ENCODE peak calls at places on chromosome 3, in five cellular contexts. One of them, this sample, is unnamed. For H3K4me1, the result is how much of the 10 kb centered on the place peaks cover.

GRCh38 chr3:56732109-56732508 is 49.0 kb upstream of the TASOR start:
- DNase-seq in neuronal stem cell: no peak
- DNase-seq in Panc1: no peak
- DNase-seq in effector memory CD4-positive, alpha-beta T cell: no peak
- DNase-seq in CD8-positive, alpha-beta T cell: no peak
- DNase-seq in this sample: no peak

GRCh38 chr3:13419356-13420050 is 619 bp downstream of the NUP210 start:
- DNase-seq in neuronal stem cell: peak
- DNase-seq in Panc1: no peak
- DNase-seq in effector memory CD4-positive, alpha-beta T cell: peak
- DNase-seq in CD8-positive, alpha-beta T cell: peak
- DNase-seq in this sample: peak

GRCh38 chr3:27677554-27677953 is 44.6 kb downstream of the EOMES start:
- DNase-seq in neuronal stem cell: no peak
- DNase-seq in Panc1: no peak
- DNase-seq in effector memory CD4-positive, alpha-beta T cell: no peak
- DNase-seq in CD8-positive, alpha-beta T cell: no peak
- DNase-seq in this sample: no peak

GRCh38 chr3:89572261-89572660 is 464.8 kb downstream of the EPHA3 start:
- DNase-seq in neuronal stem cell: no peak
- DNase-seq in Panc1: no peak
- DNase-seq in effector memory CD4-positive, alpha-beta T cell: no peak
- DNase-seq in CD8-positive, alpha-beta T cell: no peak
- DNase-seq in this sample: no peak

GRCh38 chr3:127011270-127011992 is 28.5 kb downstream of the PLXNA1 start:
- DNase-seq in neuronal stem cell: no peak
- DNase-seq in Panc1: no peak
- DNase-seq in effector memory CD4-positive, alpha-beta T cell: no peak
- DNase-seq in CD8-positive, alpha-beta T cell: no peak
- DNase-seq in this sample: peak

GRCh38 chr3:78951546-78951945 is 816.3 kb downstream of the ROBO1 start:
- DNase-seq in neuronal stem cell: no peak
- DNase-seq in Panc1: no peak
- DNase-seq in effector memory CD4-positive, alpha-beta T cell: no peak
- DNase-seq in CD8-positive, alpha-beta T cell: no peak
- DNase-seq in this sample: no peak

GRCh38 chr3:71102111-71103039 is 481.2 kb downstream of the FOXP1 start:
- DNase-seq in neuronal stem cell: no peak
- DNase-seq in Panc1: peak
- DNase-seq in effector memory CD4-positive, alpha-beta T cell: no peak
- DNase-seq in CD8-positive, alpha-beta T cell: no peak
- DNase-seq in this sample: no peak

GRCh38 chr3:23592961-23593931 is 212.5 kb upstream of the UBE2E1 start:
- DNase-seq in neuronal stem cell: no peak
- DNase-seq in Panc1: no peak
- DNase-seq in effector memory CD4-positive, alpha-beta T cell: no peak
- DNase-seq in CD8-positive, alpha-beta T cell: no peak
- DNase-seq in this sample: no peak

GRCh38 chr3:27166888-27167287 is 202.3 kb downstream of the NEK10 start:
- DNase-seq in neuronal stem cell: no peak
- DNase-seq in Panc1: no peak
- DNase-seq in effector memory CD4-positive, alpha-beta T cell: no peak
- DNase-seq in CD8-positive, alpha-beta T cell: no peak
- DNase-seq in this sample: no peak

GRCh38 chr3:32401541-32402052 is 9.9 kb downstream of the CMTM7 start:
- DNase-seq in neuronal stem cell: peak
- DNase-seq in Panc1: no peak
- DNase-seq in effector memory CD4-positive, alpha-beta T cell: peak
- DNase-seq in CD8-positive, alpha-beta T cell: peak
- DNase-seq in this sample: peak

GRCh38 chr3:55094691-55095090 is 166.8 kb upstream of the LRTM1 start:
- DNase-seq in neuronal stem cell: no peak
- DNase-seq in Panc1: no peak
- DNase-seq in effector memory CD4-positive, alpha-beta T cell: no peak
- DNase-seq in CD8-positive, alpha-beta T cell: no peak
- DNase-seq in this sample: no peak

GRCh38 chr3:183375337-183375736 is 53.1 kb downstream of the MCF2L2 start:
- DNase-seq in neuronal stem cell: no peak
- DNase-seq in Panc1: no peak
- DNase-seq in effector memory CD4-positive, alpha-beta T cell: no peak
- DNase-seq in CD8-positive, alpha-beta T cell: no peak
- DNase-seq in this sample: no peak

GRCh38 chr3:78519281-78519680 is 1248.5 kb downstream of the ROBO1 start:
- DNase-seq in neuronal stem cell: no peak
- DNase-seq in Panc1: no peak
- DNase-seq in effector memory CD4-positive, alpha-beta T cell: no peak
- DNase-seq in CD8-positive, alpha-beta T cell: no peak
- DNase-seq in this sample: no peak

GRCh38 chr3:128133273-128133883 is 9.8 kb upstream of the RUVBL1 start:
- DNase-seq in neuronal stem cell: peak
- DNase-seq in Panc1: peak
- DNase-seq in effector memory CD4-positive, alpha-beta T cell: peak
- DNase-seq in CD8-positive, alpha-beta T cell: peak
- DNase-seq in this sample: no peak

GRCh38 chr3:129608087-129608935 is 1.8 kb upstream of the PLXND1 start:
- DNase-seq in neuronal stem cell: no peak
- DNase-seq in Panc1: no peak
- DNase-seq in effector memory CD4-positive, alpha-beta T cell: no peak
- DNase-seq in CD8-positive, alpha-beta T cell: no peak
- DNase-seq in this sample: no peak

GRCh38 chr3:138187296-138188012 is at the start of gene ARMC8:
- DNase-seq in neuronal stem cell: peak
- DNase-seq in Panc1: no peak
- DNase-seq in effector memory CD4-positive, alpha-beta T cell: peak
- DNase-seq in CD8-positive, alpha-beta T cell: no peak
- DNase-seq in this sample: peak

GRCh38 chr3:45026038-45026437 is at the start of gene CLEC3B:
- DNase-seq in neuronal stem cell: no peak
- DNase-seq in Panc1: no peak
- DNase-seq in effector memory CD4-positive, alpha-beta T cell: no peak
- DNase-seq in CD8-positive, alpha-beta T cell: no peak
- DNase-seq in this sample: peak

GRCh38 chr3:55267206-55267930 is 219.7 kb downstream of the WNT5A start:
- DNase-seq in neuronal stem cell: no peak
- DNase-seq in Panc1: no peak
- DNase-seq in effector memory CD4-positive, alpha-beta T cell: no peak
- DNase-seq in CD8-positive, alpha-beta T cell: no peak
- DNase-seq in this sample: no peak

GRCh38 chr3:46857485-46858341 is 5.5 kb downstream of the MYL3 start:
- DNase-seq in neuronal stem cell: no peak
- DNase-seq in Panc1: no peak
- DNase-seq in effector memory CD4-positive, alpha-beta T cell: no peak
- DNase-seq in CD8-positive, alpha-beta T cell: no peak
- DNase-seq in this sample: peak

GRCh38 chr3:10373686-10374261 is 52.9 kb upstream of the SEC13 start:
- DNase-seq in neuronal stem cell: no peak
- DNase-seq in Panc1: no peak
- DNase-seq in effector memory CD4-positive, alpha-beta T cell: no peak
- DNase-seq in CD8-positive, alpha-beta T cell: no peak
- DNase-seq in this sample: no peak

GRCh38 chr3:194841515-194841841 is 155.8 kb downstream of the FAM43A start:
- DNase-seq in neuronal stem cell: no peak
- DNase-seq in Panc1: no peak
- DNase-seq in effector memory CD4-positive, alpha-beta T cell: no peak
- DNase-seq in CD8-positive, alpha-beta T cell: no peak
- DNase-seq in this sample: no peak

GRCh38 chr3:188133219-188133618 is 20.7 kb upstream of the LPP start:
- DNase-seq in neuronal stem cell: no peak
- DNase-seq in Panc1: no peak
- DNase-seq in effector memory CD4-positive, alpha-beta T cell: no peak
- DNase-seq in CD8-positive, alpha-beta T cell: no peak
- DNase-seq in this sample: no peak

GRCh38 chr3:187694801-187695200 is 7.6 kb downstream of the RTP2 start:
- DNase-seq in neuronal stem cell: no peak
- DNase-seq in Panc1: no peak
- DNase-seq in effector memory CD4-positive, alpha-beta T cell: no peak
- DNase-seq in CD8-positive, alpha-beta T cell: no peak
- DNase-seq in this sample: no peak

GRCh38 chr3:195128255-195129071 is 142.5 kb downstream of the XXYLT1 start:
- DNase-seq in neuronal stem cell: no peak
- DNase-seq in Panc1: no peak
- DNase-seq in effector memory CD4-positive, alpha-beta T cell: no peak
- DNase-seq in CD8-positive, alpha-beta T cell: no peak
- DNase-seq in this sample: no peak

GRCh38 chr3:171282041-171282440 is 178.2 kb downstream of the TNIK start:
- DNase-seq in neuronal stem cell: no peak
- DNase-seq in Panc1: no peak
- DNase-seq in effector memory CD4-positive, alpha-beta T cell: no peak
- DNase-seq in CD8-positive, alpha-beta T cell: no peak
- DNase-seq in this sample: no peak

GRCh38 chr3:159472611-159473010 is 516.0 kb upstream of the IL12A start:
- DNase-seq in neuronal stem cell: no peak
- DNase-seq in Panc1: no peak
- DNase-seq in effector memory CD4-positive, alpha-beta T cell: no peak
- DNase-seq in CD8-positive, alpha-beta T cell: no peak
- DNase-seq in this sample: no peak

GRCh38 chr3:25960776-25961175 is 170.9 kb downstream of the OXSM start:
- DNase-seq in neuronal stem cell: no peak
- DNase-seq in Panc1: no peak
- DNase-seq in effector memory CD4-positive, alpha-beta T cell: no peak
- DNase-seq in CD8-positive, alpha-beta T cell: no peak
- DNase-seq in this sample: no peak

GRCh38 chr3:21620511-21621395 is 130.3 kb downstream of the ZNF385D start:
- DNase-seq in neuronal stem cell: no peak
- DNase-seq in Panc1: no peak
- DNase-seq in effector memory CD4-positive, alpha-beta T cell: no peak
- DNase-seq in CD8-positive, alpha-beta T cell: no peak
- DNase-seq in this sample: no peak

GRCh38 chr3:86249833-86250232 is 741.1 kb downstream of the VGLL3 start:
- DNase-seq in neuronal stem cell: no peak
- DNase-seq in Panc1: no peak
- DNase-seq in effector memory CD4-positive, alpha-beta T cell: no peak
- DNase-seq in CD8-positive, alpha-beta T cell: no peak
- DNase-seq in this sample: no peak

GRCh38 chr3:86244897-86245296 is 746.1 kb downstream of the VGLL3 start:
- DNase-seq in neuronal stem cell: peak
- DNase-seq in Panc1: no peak
- DNase-seq in effector memory CD4-positive, alpha-beta T cell: no peak
- DNase-seq in CD8-positive, alpha-beta T cell: no peak
- DNase-seq in this sample: no peak

GRCh38 chr3:86239956-86240355 is 751.0 kb downstream of the VGLL3 start:
- DNase-seq in neuronal stem cell: no peak
- DNase-seq in Panc1: no peak
- DNase-seq in effector memory CD4-positive, alpha-beta T cell: no peak
- DNase-seq in CD8-positive, alpha-beta T cell: no peak
- DNase-seq in this sample: no peak

DNA sequence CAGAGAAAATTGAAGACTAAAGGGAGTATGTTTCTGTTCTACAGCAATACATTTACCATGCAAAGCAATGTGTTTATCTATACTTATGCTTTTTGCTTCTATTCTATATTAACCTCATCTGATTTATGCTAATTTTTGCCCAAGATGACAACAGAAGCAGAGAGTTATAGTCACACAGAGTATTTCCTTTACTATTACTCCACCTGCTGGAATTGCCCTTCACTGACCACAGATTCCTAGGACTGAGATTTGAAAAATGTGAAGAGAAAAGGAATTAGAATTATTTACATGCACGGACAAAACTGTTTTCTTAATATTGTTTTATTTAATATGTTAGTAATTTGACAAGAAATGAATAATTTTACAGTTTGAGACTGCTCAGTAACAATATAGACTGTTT is 745.6 kb downstream of the VGLL3 start:
- DNase-seq in neuronal stem cell: no peak
- DNase-seq in Panc1: no peak
- DNase-seq in effector memory CD4-positive, alpha-beta T cell: no peak
- DNase-seq in CD8-positive, alpha-beta T cell: no peak
- DNase-seq in this sample: no peak
- H3K27ac ChIP-seq in neuronal stem cell: no peak
- H3K27ac ChIP-seq in Panc1: no peak
- H3K27ac ChIP-seq in effector memory CD4-positive, alpha-beta T cell: no peak
- H3K27ac ChIP-seq in CD8-positive, alpha-beta T cell: no peak
- H3K27ac ChIP-seq in this sample: no peak

DNA sequence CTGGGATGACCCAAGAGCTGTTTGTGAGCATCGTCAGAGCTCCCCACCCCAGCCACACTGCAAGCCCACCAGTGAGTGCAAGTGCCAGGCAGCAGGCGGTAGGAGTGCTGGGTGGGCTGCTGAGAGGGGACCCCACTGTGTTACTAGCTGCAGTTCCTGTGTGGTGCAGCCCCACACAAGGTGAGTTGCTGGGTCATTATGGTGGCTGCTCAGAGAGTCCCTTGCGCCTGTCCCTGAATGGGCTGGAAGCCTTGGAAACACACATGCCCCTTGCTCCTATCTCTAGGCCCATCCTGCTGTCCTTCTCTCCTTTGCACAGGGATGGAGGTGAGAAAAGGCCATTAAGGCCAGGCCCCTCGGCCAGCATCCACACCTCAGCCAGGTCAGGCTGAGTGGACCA is 83.7 kb downstream of the SEC22A start:
- DNase-seq in neuronal stem cell: no peak
- DNase-seq in Panc1: no peak
- DNase-seq in effector memory CD4-positive, alpha-beta T cell: no peak
- DNase-seq in CD8-positive, alpha-beta T cell: peak
- DNase-seq in this sample: peak
- H3K4me1 ChIP-seq in neuronal stem cell: under half
- H3K4me1 ChIP-seq in Panc1: under half
- H3K4me1 ChIP-seq in effector memory CD4-positive, alpha-beta T cell: under half
- H3K4me1 ChIP-seq in CD8-positive, alpha-beta T cell: under half
- H3K4me1 ChIP-seq in this sample: under half

DNA sequence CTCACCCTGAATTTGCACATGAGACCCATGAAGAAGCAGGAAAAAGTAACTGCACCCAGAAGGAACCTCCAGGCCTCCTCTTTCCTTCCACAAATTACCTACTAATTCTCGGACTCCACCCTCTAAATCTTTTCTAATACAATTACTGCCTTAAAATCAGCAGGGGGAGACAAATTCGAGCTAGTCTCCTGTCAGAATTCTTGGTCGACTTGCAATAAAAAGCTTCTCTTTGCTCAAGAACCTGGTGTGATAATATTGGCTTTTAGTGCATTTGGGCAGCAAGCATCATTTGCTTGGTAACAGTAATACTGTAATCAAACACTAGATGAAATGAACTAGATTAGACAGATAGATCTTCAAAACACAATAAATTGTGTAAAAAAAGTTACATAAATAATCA is 281.9 kb downstream of the RAP2B start:
- DNase-seq in neuronal stem cell: no peak
- DNase-seq in Panc1: no peak
- DNase-seq in effector memory CD4-positive, alpha-beta T cell: no peak
- DNase-seq in CD8-positive, alpha-beta T cell: no peak
- DNase-seq in this sample: no peak
- H3K4me3 ChIP-seq in neuronal stem cell: no peak
- H3K4me3 ChIP-seq in Panc1: no peak
- H3K4me3 ChIP-seq in effector memory CD4-positive, alpha-beta T cell: no peak
- H3K4me3 ChIP-seq in CD8-positive, alpha-beta T cell: no peak
- H3K4me3 ChIP-seq in this sample: no peak

DNA sequence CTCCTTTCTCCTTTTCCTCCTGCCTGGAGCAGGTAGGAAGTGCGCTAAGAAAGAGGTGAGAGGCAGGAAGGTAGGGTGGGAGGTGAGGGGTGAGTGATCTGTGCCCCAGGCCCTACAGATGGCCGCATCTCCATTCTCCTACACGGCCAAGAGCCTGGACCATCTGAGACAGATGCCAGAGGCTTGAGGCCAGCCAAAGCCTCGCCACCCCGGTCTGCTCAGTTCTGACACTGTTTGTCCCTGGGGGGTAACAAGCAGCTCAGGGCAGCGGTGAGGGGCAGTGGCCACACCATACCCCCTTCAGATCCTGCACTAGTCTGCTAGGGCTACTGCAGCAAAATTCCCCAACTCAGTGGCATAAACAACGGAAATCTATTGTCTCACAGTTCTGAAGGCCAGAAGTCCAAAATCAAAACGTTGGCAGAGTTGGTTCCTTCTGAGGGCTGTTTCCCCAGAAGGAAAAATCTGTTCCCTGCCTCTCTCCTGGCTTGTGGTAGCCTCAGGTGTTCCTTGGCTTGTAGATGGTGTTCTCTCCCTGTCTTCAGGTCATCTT is 28.4 kb downstream of the ADCY5 start:
- DNase-seq in neuronal stem cell: no peak
- DNase-seq in Panc1: no peak
- DNase-seq in effector memory CD4-positive, alpha-beta T cell: no peak
- DNase-seq in CD8-positive, alpha-beta T cell: no peak
- DNase-seq in this sample: no peak
- H3K27ac ChIP-seq in neuronal stem cell: no peak
- H3K27ac ChIP-seq in Panc1: no peak
- H3K27ac ChIP-seq in effector memory CD4-positive, alpha-beta T cell: no peak
- H3K27ac ChIP-seq in CD8-positive, alpha-beta T cell: no peak
- H3K27ac ChIP-seq in this sample: no peak

This sample was measured in psoas muscle.